ENCODE peak calls at places on chromosomes 3 and 15, in eight cellular contexts. D is cardiac fibroblast; K is PC-3; I is ELR; B is activated CD8-positive, alpha-beta memory T cell treated with anti-CD3 and anti-CD28 coated beads for 24 hours; E is pons; M is heart right ventricle; F is activated CD4-positive, alpha-beta T cell treated with anti-CD3 and anti-CD28 coated beads for 48 hours. T is an unnamed sample.

GRCh38 chr15:92693922-92694331 is 38.4 kb upstream of the FAM174B start:
- DNase-seq in E (peak; percentile 32), M (no peak), D (peak; percentile 12), F (no peak), I (peak; percentile 16), B (no peak), K (peak; percentile 49), T (peak; percentile 24)

GRCh38 chr15:80957556-80957955 is 32.1 kb downstream of the MESD start:
- DNase-seq in I (no peak), D (no peak), F (no peak), M (no peak), B (no peak), E (no peak), K (no peak), T (peak; percentile 35)

GRCh38 chr3:86990171-86990733 is 697 bp downstream of the VGLL3 start:
- DNase-seq in E (no peak), B (no peak), F (peak; percentile 8), I (peak; percentile 80), K (peak; percentile 62), M (no peak), D (peak; percentile 47), T (no peak)

GRCh38 chr15:41115088-41115651 is 910 bp downstream of the INO80 start:
- DNase-seq in K (peak; percentile 47), B (no peak), M (no peak), D (peak; percentile 36), I (peak; percentile 68), E (peak; percentile 38), F (no peak), T (no peak)

GRCh38 chr3:62365311-62366092 is 7.8 kb downstream of the FEZF2 start:
- DNase-seq in M (no peak), E (no peak), K (no peak), I (no peak), B (no peak), F (no peak), D (no peak), T (peak; percentile 72)

GRCh38 chr15:68224546-68225250 is 4.8 kb downstream of the CLN6 start:
- DNase-seq in E (no peak), I (no peak), K (no peak), D (no peak), M (no peak), F (no peak), B (no peak), T (no peak)

GRCh38 chr3:107065094-107065861 is 312.0 kb upstream of the CCDC54 start:
- DNase-seq in K (peak; percentile 10), E (peak; percentile 65), B (no peak), F (peak; percentile 3), I (no peak), M (no peak), D (peak; percentile 20), T (peak; percentile 83)

GRCh38 chr3:107993771-107994170 is 97.1 kb downstream of the CD47 start:
- DNase-seq in B (no peak), F (no peak), I (peak; percentile 37), E (no peak), D (peak; percentile 63), M (no peak), K (peak; percentile 41), T (no peak)

GRCh38 chr3:44966795-44967278 is 9.1 kb downstream of the ZDHHC3 start:
- DNase-seq in M (no peak), F (no peak), K (peak; percentile 95), B (no peak), E (no peak), D (peak; percentile 32), I (no peak), T (no peak)

GRCh38 chr3:195093731-195094130 is 177.2 kb downstream of the XXYLT1 start:
- DNase-seq in M (peak; percentile 2), D (no peak), B (no peak), I (no peak), E (no peak), K (no peak), F (no peak), T (no peak)

GRCh38 chr15:50993598-50993997 is 85.1 kb downstream of the AP4E1 start:
- DNase-seq in K (peak; percentile 45), D (peak; percentile 29), M (no peak), F (no peak), I (peak; percentile 10), E (no peak), B (no peak), T (no peak)

GRCh38 chr3:163919154-163919553 is 1159.1 kb downstream of the SI start:
- DNase-seq in I (peak; percentile 27), B (no peak), F (no peak), E (no peak), M (no peak), D (no peak), K (no peak), T (no peak)

GRCh38 chr3:52777127-52777958 is at the start of gene ITIH1:
- DNase-seq in K (no peak), B (no peak), F (no peak), M (no peak), D (no peak), I (no peak), E (no peak), T (no peak)

GRCh38 chr3:55343486-55344357 is 143.4 kb downstream of the WNT5A start:
- DNase-seq in B (no peak), F (no peak), I (no peak), D (peak; percentile 65), E (no peak), K (no peak), M (no peak), T (no peak)

GRCh38 chr3:19547665-19548464 is 386.2 kb downstream of the EFHB start:
- DNase-seq in D (no peak), I (no peak), K (no peak), E (peak; percentile 12), M (no peak), B (no peak), F (no peak), T (peak; percentile 80)

GRCh38 chr3:129058441-129059194 is 2.0 kb upstream of the GP9 start:
- DNase-seq in I (no peak), M (no peak), B (no peak), K (peak; percentile 8), E (peak; percentile 53), F (peak; percentile 17), D (no peak), T (no peak)

GRCh38 chr15:66882251-66883020 is 180.4 kb downstream of the SMAD6 start:
- DNase-seq in K (peak; percentile 27), F (no peak), M (peak; percentile 31), B (peak; percentile 43), I (peak; percentile 62), D (peak; percentile 88), E (no peak), T (no peak)

GRCh38 chr3:5181479-5182141 is 5.9 kb upstream of the EDEM1 start:
- DNase-seq in F (no peak), D (no peak), B (no peak), I (no peak), M (no peak), E (no peak), K (no peak), T (no peak)

GRCh38 chr3:157405457-157405856 is 31.2 kb upstream of the PTX3 start:
- DNase-seq in K (peak; percentile 71), D (peak; percentile 77), I (peak; percentile 60), B (no peak), M (no peak), E (no peak), F (no peak), T (no peak)

GRCh38 chr3:128992926-128993460 is 883 bp downstream of the CFAP92 start:
- DNase-seq in B (no peak), I (no peak), D (no peak), K (no peak), M (no peak), F (no peak), E (no peak), T (no peak)

GRCh38 chr3:17136251-17136721 is 251.5 kb downstream of the PLCL2 start:
- DNase-seq in M (no peak), D (no peak), F (no peak), B (peak; percentile 21), E (peak; percentile 36), K (no peak), I (no peak), T (peak; percentile 9)

T was measured in NCI-H446 treated with DMSO at 0.1 percent for 48 hours.